ENCODE peak calls at places on chromosomes 11 and 22, in ten cellular contexts. V is sigmoid colon; A is neural crest cell; P is A549; M is stimulated activated CD8-positive, alpha-beta memory T cell treated with anti-CD3 and anti-CD28 coated beads, Interleukin-2, amount 100 ng/mL, for 48 hours; C is iris pigment epithelial cell; U is heart right ventricle; H is astrocyte of the spinal cord; F is naive thymus-derived CD8-positive, alpha-beta T cell; J is HS-5. B is an unnamed sample.

GRCh38 chr11:118277312-118277711 is 13.2 kb upstream of the MPZL2 start:
- DNase-seq in M (no peak), U (no peak), P (no peak), J (peak), A (no peak), H (peak), V (no peak), F (no peak), C (peak), B (peak)

GRCh38 chr11:132910016-132910760 is 622.1 kb downstream of the OPCML start:
- DNase-seq in M (no peak), H (no peak), C (no peak), P (no peak), U (no peak), V (no peak), A (no peak), F (no peak), J (no peak), B (no peak)

GRCh38 chr22:22229683-22230420 is 14.7 kb upstream of the VPREB1 start:
- DNase-seq in V (no peak), M (no peak), J (no peak), A (no peak), P (no peak), F (no peak), C (no peak), U (no peak), H (no peak), B (no peak)

GRCh38 chr22:23849009-23850006 is 8.4 kb upstream of the SLC2A11 start:
- DNase-seq in H (peak), P (peak), U (peak), A (peak), C (peak), F (peak), J (peak), M (peak), V (peak), B (peak)

GRCh38 chr11:8838248-8838647 is 72.7 kb upstream of the AKIP1 start:
- DNase-seq in F (no peak), M (no peak), C (peak), P (no peak), H (peak), U (no peak), V (peak), A (no peak), J (no peak), B (no peak)

GRCh38 chr11:19742595-19743292 is 30.1 kb downstream of the NAV2 start:
- DNase-seq in C (peak), U (peak), A (peak), V (peak), H (peak), J (peak), M (peak), F (peak), P (peak), B (peak)

GRCh38 chr11:116099541-116099940 is 595.3 kb upstream of the CADM1 start:
- DNase-seq in J (no peak), A (no peak), P (no peak), V (no peak), U (no peak), M (no peak), F (no peak), H (no peak), C (no peak), B (no peak)

GRCh38 chr11:35981581-35981980 is 37.7 kb downstream of the LDLRAD3 start:
- DNase-seq in F (no peak), C (no peak), A (no peak), U (no peak), J (no peak), H (no peak), P (no peak), M (no peak), V (no peak), B (no peak)

GRCh38 chr11:82867495-82868082 is 32.6 kb downstream of the PRCP start:
- DNase-seq in A (peak), V (peak), P (peak), C (peak), M (peak), U (no peak), F (peak), H (peak), J (no peak), B (peak)

GRCh38 chr11:71370020-71370747 is 78.0 kb downstream of the DHCR7 start:
- DNase-seq in P (no peak), U (no peak), F (no peak), V (no peak), C (no peak), H (no peak), J (no peak), M (no peak), A (no peak), B (no peak)

GRCh38 chr22:29820941-29821789 is 16.9 kb downstream of the ASCC2 start:
- DNase-seq in H (peak), A (no peak), M (peak), F (no peak), P (peak), J (peak), U (peak), V (peak), C (peak), B (peak)

GRCh38 chr22:40491990-40492631 is 121.7 kb downstream of the SGSM3 start:
- DNase-seq in J (no peak), U (no peak), C (peak), A (no peak), H (peak), M (no peak), V (no peak), F (no peak), P (no peak), B (no peak)

GRCh38 chr11:73972620-73973449 is 9.8 kb downstream of the UCP2 start:
- DNase-seq in U (no peak), M (no peak), H (no peak), C (no peak), P (no peak), A (no peak), V (peak), F (no peak), J (no peak), B (no peak)

GRCh38 chr11:64156235-64157011 is 9.5 kb downstream of the MACROD1 start:
- DNase-seq in J (no peak), A (no peak), V (no peak), U (peak), M (no peak), P (no peak), F (no peak), H (no peak), C (no peak), B (no peak)

GRCh38 chr11:22666700-22667439 is 459 bp downstream of the GAS2 start:
- DNase-seq in J (no peak), M (peak), C (peak), U (peak), A (peak), F (peak), P (no peak), V (no peak), H (peak), B (no peak)

GRCh38 chr22:49244466-49245420 is 582.9 kb downstream of the BRD1 start:
- DNase-seq in C (no peak), P (no peak), A (no peak), M (no peak), H (no peak), U (no peak), J (no peak), F (no peak), V (no peak), B (no peak)

GRCh38 chr11:126645206-126645605 is 289.7 kb downstream of the ST3GAL4 start:
- DNase-seq in H (peak), C (no peak), V (no peak), U (no peak), M (no peak), F (no peak), P (no peak), J (no peak), A (no peak), B (no peak)

GRCh38 chr22:22748756-22749155 is 104.3 kb downstream of the GGTLC2 start:
- DNase-seq in U (no peak), V (no peak), F (no peak), M (no peak), C (no peak), H (no peak), P (no peak), A (no peak), J (no peak), B (no peak)

GRCh38 chr11:92224394-92225205 is at the start of gene FAT3:
- DNase-seq in U (peak), V (peak), F (no peak), C (peak), M (no peak), J (no peak), A (peak), H (peak), P (peak), B (no peak)

GRCh38 chr11:35151896-35152295 is 12.9 kb downstream of the CD44 start:
- DNase-seq in M (no peak), V (no peak), A (no peak), P (no peak), H (no peak), J (no peak), U (no peak), F (no peak), C (no peak), B (no peak)

GRCh38 chr22:47032956-47033647 is 270.7 kb downstream of the TBC1D22A start:
- DNase-seq in H (no peak), M (no peak), A (no peak), V (peak), F (no peak), P (no peak), C (no peak), U (no peak), J (no peak), B (no peak)

GRCh38 chr11:47257518-47258316 is at the start of gene NR1H3:
- DNase-seq in A (peak), C (peak), V (peak), H (peak), P (peak), M (no peak), F (no peak), U (peak), J (no peak), B (no peak)

B was measured in LoVo.